ENCODE peak calls at places on chromosomes 7 and 10, in four cellular contexts. C is aorta, O is cardiac muscle cell, Z is GM12892. Q is an unnamed sample.

GRCh38 chr10:6396652-6397051 is 183.4 kb downstream of the PRKCQ start:
- DNase-seq in Z (no peak), C (no peak), O (no peak), Q (no peak)

GRCh38 chr10:117391436-117392205 is 16.4 kb upstream of the PDZD8 start:
- DNase-seq in Z (no peak), C (no peak), O (no peak), Q (peak; percentile 96)

GRCh38 chr7:18792866-18793595 is 297.5 kb downstream of the HDAC9 start:
- DNase-seq in C (peak; percentile 43), Z (no peak), O (peak; percentile 42), Q (no peak)

GRCh38 chr10:62048473-62048872 is 147.0 kb downstream of the ARID5B start:
- DNase-seq in C (no peak), Z (no peak), O (no peak), Q (no peak)

GRCh38 chr7:129394101-129394500 is 40.1 kb upstream of the STRIP2 start:
- DNase-seq in Z (no peak), O (no peak), C (no peak), Q (no peak)

GRCh38 chr7:77456711-77457110 is 40.6 kb upstream of the GSAP start:
- DNase-seq in C (no peak), Z (no peak), O (no peak), Q (no peak)

GRCh38 chr7:137151056-137151731 is 192.3 kb downstream of the PTN start:
- DNase-seq in C (no peak), Z (no peak), O (peak; percentile 52), Q (no peak)

GRCh38 chr7:130566168-130566897 is 74.4 kb downstream of the MEST start:
- DNase-seq in Z (no peak), O (no peak), C (no peak), Q (no peak)

GRCh38 chr7:37796134-37796775 is 52.1 kb upstream of the NME8 start:
- DNase-seq in O (no peak), C (no peak), Z (no peak), Q (no peak)

GRCh38 chr10:11042375-11042774 is 24.7 kb downstream of the CELF2 start:
- DNase-seq in C (no peak), O (no peak), Z (no peak), Q (no peak)

GRCh38 chr7:90551036-90551435 is 45.1 kb upstream of the CDK14 start:
- DNase-seq in C (no peak), O (no peak), Z (no peak), Q (no peak)

GRCh38 chr10:88232029-88232895 is 350.9 kb downstream of the RNLS start:
- DNase-seq in C (peak; percentile 93), O (no peak), Z (no peak), Q (peak; percentile 41)

GRCh38 chr10:46539596-46540411 is 16.7 kb downstream of the GPRIN2 start:
- DNase-seq in C (peak; percentile 55), O (no peak), Z (no peak), Q (peak; percentile 45)

GRCh38 chr10:48414778-48415177 is 108.3 kb downstream of the MAPK8 start:
- DNase-seq in Z (no peak), C (no peak), O (no peak), Q (no peak)

GRCh38 chr7:70435634-70436033 is 696.3 kb upstream of the GALNT17 start:
- DNase-seq in O (no peak), C (no peak), Z (no peak), Q (no peak)

GRCh38 chr7:69864283-69864682 is 266.0 kb downstream of the AUTS2 start:
- DNase-seq in O (no peak), Z (no peak), C (no peak), Q (no peak)

GRCh38 chr10:32073676-32074075 is 17.5 kb upstream of the KIF5B start:
- DNase-seq in C (no peak), Z (no peak), O (peak; percentile 28), Q (no peak)

GRCh38 chr10:117362313-117362712 is 12.9 kb downstream of the PDZD8 start:
- DNase-seq in Z (no peak), O (no peak), C (no peak), Q (no peak)

GRCh38 chr7:2903686-2904162 is 59.6 kb upstream of the GNA12 start:
- DNase-seq in C (no peak), Z (no peak), O (no peak), Q (no peak)

GRCh38 chr10:4648968-4649367 is 177.0 kb upstream of the AKR1E2 start:
- DNase-seq in Z (no peak), O (no peak), C (no peak), Q (no peak)

GRCh38 chr7:128174391-128174790 is 66.7 kb upstream of the LEP start:
- DNase-seq in Z (no peak), C (no peak), O (no peak), Q (no peak)

GRCh38 chr7:105678811-105679495 is 97.7 kb upstream of the EFCAB10 start:
- DNase-seq in C (peak; percentile 89), Z (peak; percentile 28), O (no peak), Q (peak; percentile 94)

GRCh38 chr7:102431617-102432298 is 1.6 kb upstream of the ORAI2 start:
- DNase-seq in O (peak; percentile 19), C (no peak), Z (no peak), Q (no peak)

GRCh38 chr10:14508725-14509124 is 178.0 kb upstream of the FRMD4A start:
- DNase-seq in C (peak; percentile 65), Z (no peak), O (no peak), Q (no peak)

GRCh38 chr10:31620236-31621151 is 301.5 kb downstream of the ZEB1 start:
- DNase-seq in O (peak; percentile 7), Z (no peak), C (peak; percentile 75), Q (no peak)

GRCh38 chr7:133984023-133984422 is 143.1 kb upstream of the LRGUK start:
- DNase-seq in Z (no peak), C (no peak), O (no peak), Q (no peak)

GRCh38 chr7:4166807-4167206 is 515.3 kb upstream of the FOXK1 start:
- DNase-seq in Z (no peak), C (no peak), O (no peak), Q (no peak)